ENCODE peak calls at places on chromosomes 3 and 15, in nine cellular contexts. U is neuronal stem cell, X is heart right ventricle, H is upper lobe of right lung, M is mammary epithelial cell, D is heart left ventricle, Y is ovary, I is stomach, O is aorta. W is an unnamed sample. For H3K27me3, the result is how much of the 10 kb centered on the place peaks cover.

GRCh38 chr3:56796996-56797395 is 4.8 kb downstream of the ARHGEF3 start:
- DNase-seq in U (no peak), X (no peak), H (no peak), M (no peak), D (no peak), Y (no peak), I (no peak), O (no peak), W (no peak)

GRCh38 chr3:16396202-16396601 is 117.3 kb downstream of the RFTN1 start:
- DNase-seq in U (no peak), X (no peak), H (no peak), M (no peak), D (no peak), Y (no peak), I (no peak), O (no peak), W (no peak)

GRCh38 chr3:32037932-32038271 is 56.4 kb downstream of the ZNF860 start:
- DNase-seq in U (no peak), X (no peak), H (no peak), M (no peak), D (no peak), Y (no peak), I (no peak), O (no peak), W (no peak)

GRCh38 chr15:83123529-83123928 is 16.1 kb downstream of the TM6SF1 start:
- DNase-seq in U (no peak), X (no peak), H (no peak), M (no peak), D (no peak), Y (no peak), I (no peak), O (no peak), W (no peak)

GRCh38 chr3:65846936-65847335 is 191.8 kb downstream of the MAGI1 start:
- DNase-seq in U (no peak), X (no peak), H (no peak), M (no peak), D (no peak), Y (no peak), I (no peak), O (no peak), W (no peak)

GRCh38 chr3:162586591-162586990 is 1090.0 kb downstream of the OTOL1 start:
- DNase-seq in U (no peak), X (no peak), H (no peak), M (no peak), D (no peak), Y (no peak), I (no peak), O (no peak), W (no peak)

GRCh38 chr3:7439101-7439500 is 578.2 kb downstream of the GRM7 start:
- DNase-seq in U (no peak), X (no peak), H (no peak), M (no peak), D (no peak), Y (no peak), I (no peak), O (no peak), W (no peak)

GRCh38 chr3:65473746-65474145 is 565.0 kb downstream of the MAGI1 start:
- DNase-seq in U (no peak), X (no peak), H (no peak), M (peak), D (no peak), Y (no peak), I (no peak), O (no peak), W (peak)

GRCh38 chr15:92807971-92808571 is 92.1 kb upstream of the CHD2 start:
- DNase-seq in U (no peak), X (peak), H (no peak), M (peak), D (no peak), Y (peak), I (no peak), O (no peak), W (no peak)

GRCh38 chr15:75620776-75621536 is 4.6 kb downstream of the SNUPN start:
- DNase-seq in U (no peak), X (peak), H (peak), M (peak), D (peak), Y (peak), I (peak), O (peak), W (no peak)

GRCh38 chr15:77822631-77823230 is 190.0 kb upstream of the LINGO1 start:
- DNase-seq in U (no peak), X (no peak), H (no peak), M (no peak), D (no peak), Y (no peak), I (no peak), O (no peak), W (no peak)

GRCh38 chr15:65069179-65069578 is 1.4 kb upstream of the RASL12 start:
- DNase-seq in U (no peak), X (peak), H (no peak), M (no peak), D (peak), Y (peak), I (no peak), O (peak), W (no peak)
- H3K27me3 ChIP-seq in U (under half), X (under half), H (under half), M (under half), D (under half), Y (under half), I (under half), O (under half), W (under half)

GRCh38 chr3:29283739-29284138 is 2.9 kb downstream of the RBMS3 start:
- DNase-seq in U (no peak), X (no peak), H (no peak), M (peak), D (no peak), Y (no peak), I (no peak), O (no peak), W (no peak)

GRCh38 chr3:29285356-29286070 is 4.6 kb downstream of the RBMS3 start:
- DNase-seq in U (no peak), X (no peak), H (no peak), M (peak), D (no peak), Y (no peak), I (no peak), O (no peak), W (no peak)

GRCh38 chr3:29283297-29283681 is 2.4 kb downstream of the RBMS3 start:
- DNase-seq in U (no peak), X (no peak), H (no peak), M (peak), D (no peak), Y (no peak), I (no peak), O (no peak), W (no peak)

GRCh38 chr3:29282431-29283296 is 1.8 kb downstream of the RBMS3 start:
- DNase-seq in U (no peak), X (no peak), H (no peak), M (peak), D (no peak), Y (no peak), I (no peak), O (no peak), W (no peak)

GRCh38 chr3:29284578-29284977 is 3.7 kb downstream of the RBMS3 start:
- DNase-seq in U (no peak), X (no peak), H (no peak), M (peak), D (no peak), Y (no peak), I (no peak), O (no peak), W (no peak)
- H3K4me3 ChIP-seq in U (no peak), X (peak), H (peak), M (peak), D (peak), Y (peak), I (peak), O (no peak), W (peak)

GRCh38 chr3:11576453-11576852 is 67.3 kb downstream of the VGLL4 start:
- DNase-seq in U (no peak), X (no peak), H (no peak), M (no peak), D (peak), Y (no peak), I (no peak), O (no peak), W (no peak)
- H3K27ac ChIP-seq in U (no peak), X (peak), H (no peak), M (no peak), D (no peak), Y (no peak), I (no peak), O (no peak), W (no peak)

DNA sequence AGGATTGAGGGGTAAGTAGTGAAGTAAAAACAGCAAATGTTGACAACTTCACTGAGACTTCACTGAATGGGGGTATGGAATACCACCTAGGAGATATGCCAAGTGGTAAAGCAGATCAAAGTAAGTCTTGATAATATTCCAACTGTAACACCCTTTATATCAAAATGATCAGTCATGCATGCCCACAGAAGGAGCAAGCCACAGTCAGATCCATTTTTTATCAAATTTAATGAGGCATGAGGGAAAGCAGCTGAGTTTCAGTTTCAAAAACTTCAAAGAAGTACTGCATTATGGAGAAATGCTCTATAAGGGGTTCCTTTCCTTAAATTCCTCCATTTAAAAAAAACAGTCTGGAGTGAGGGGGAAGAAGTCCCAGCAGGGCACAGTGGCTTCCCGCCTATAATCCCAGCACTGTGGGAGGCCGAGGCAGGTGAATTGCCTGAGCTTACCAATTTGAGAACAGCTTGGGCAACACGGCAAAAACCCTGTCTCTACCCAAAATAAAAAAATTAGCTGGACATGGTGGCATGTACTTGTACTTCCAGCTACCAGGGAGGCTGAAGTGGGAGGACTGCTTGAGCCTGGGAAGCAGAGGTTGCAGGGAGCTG is 56.9 kb downstream of the TJP1 start:
- DNase-seq in U (no peak), X (no peak), H (no peak), M (no peak), D (no peak), Y (no peak), I (no peak), O (no peak), W (no peak)
- H3K27me3 ChIP-seq in U (under half), X (under half), H (under half), M (under half), D (under half), Y (under half), I (under half), O (under half), W (under half)

GRCh38 chr3:42694366-42694765 is 8.2 kb downstream of the HHATL start:
- DNase-seq in U (no peak), X (no peak), H (no peak), M (no peak), D (no peak), Y (peak), I (no peak), O (no peak), W (no peak)
- H3K4me3 ChIP-seq in U (no peak), X (no peak), H (no peak), M (no peak), D (no peak), Y (no peak), I (no peak), O (no peak), W (no peak)

GRCh38 chr3:190534386-190534785 is 20.5 kb downstream of the IL1RAP start:
- DNase-seq in U (no peak), X (no peak), H (no peak), M (peak), D (no peak), Y (no peak), I (no peak), O (no peak), W (no peak)

GRCh38 chr3:190532626-190533155 is 18.8 kb downstream of the IL1RAP start:
- DNase-seq in U (no peak), X (no peak), H (no peak), M (no peak), D (no peak), Y (no peak), I (no peak), O (no peak), W (no peak)

GRCh38 chr3:190534986-190535385 is 21.1 kb downstream of the IL1RAP start:
- DNase-seq in U (no peak), X (no peak), H (no peak), M (peak), D (no peak), Y (no peak), I (no peak), O (no peak), W (no peak)

GRCh38 chr3:190531406-190531805 is 17.5 kb downstream of the IL1RAP start:
- DNase-seq in U (no peak), X (no peak), H (no peak), M (peak), D (no peak), Y (no peak), I (no peak), O (no peak), W (no peak)

DNA sequence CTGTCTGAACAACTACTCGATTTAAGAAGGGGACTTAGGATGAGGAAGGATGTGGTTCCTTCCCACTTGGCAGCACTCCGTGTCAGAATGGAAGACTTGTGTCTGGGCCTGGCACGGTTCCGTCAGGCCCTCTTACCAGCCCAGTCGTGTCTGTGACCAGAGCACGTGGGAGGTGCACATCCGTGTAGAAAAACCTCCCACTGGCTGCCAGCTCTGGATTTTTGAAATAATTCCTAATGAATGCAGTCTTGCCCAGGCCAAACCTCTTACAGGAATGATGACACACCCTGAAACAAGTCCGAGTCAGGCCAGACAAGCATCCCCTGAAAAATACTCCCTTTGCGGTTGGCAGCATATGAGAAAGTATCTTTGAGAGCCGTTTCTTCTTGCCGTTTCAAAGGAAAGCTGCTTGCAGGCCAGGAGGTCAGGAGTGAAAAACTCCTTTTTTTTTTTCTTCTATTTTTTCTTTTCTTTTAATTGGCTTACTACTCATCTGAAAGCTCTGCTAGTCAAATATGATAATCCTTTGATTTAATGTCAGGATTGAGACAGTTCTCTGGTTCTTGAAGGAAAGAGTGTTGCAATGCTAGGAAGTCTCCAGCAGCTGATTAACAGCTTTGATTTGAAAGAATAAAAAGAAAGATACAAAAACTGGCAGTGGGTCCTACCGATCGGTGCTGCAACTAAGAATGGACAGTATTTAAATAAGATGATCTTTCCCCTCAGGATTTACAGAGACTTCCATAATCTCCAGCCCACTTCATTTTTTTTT is 19.8 kb downstream of the IL1RAP start:
- DNase-seq in U (no peak), X (peak), H (peak), M (peak), D (peak), Y (peak), I (no peak), O (peak), W (no peak)
- H3K27ac ChIP-seq in U (no peak), X (peak), H (peak), M (peak), D (peak), Y (peak), I (no peak), O (no peak), W (no peak)

DNA sequence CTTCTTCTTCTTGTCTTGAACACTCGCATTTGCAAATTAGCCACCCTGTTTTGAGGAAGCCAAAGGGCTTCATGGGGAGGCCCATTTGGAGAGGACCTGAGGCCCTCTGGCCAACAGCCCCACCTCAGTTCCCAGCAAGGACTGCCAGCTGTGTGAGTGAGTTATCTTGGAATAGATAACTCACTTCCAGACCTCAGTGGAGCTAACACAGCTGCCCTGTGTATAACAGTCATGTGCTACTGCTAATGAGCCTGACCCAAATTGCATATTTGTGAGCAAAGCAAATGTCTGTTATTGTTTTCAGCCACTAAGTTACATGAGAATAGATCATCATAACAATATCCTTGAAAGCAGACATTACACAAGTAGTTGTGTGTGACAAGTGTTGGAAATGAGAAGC is 355.7 kb downstream of the MCTP2 start:
- DNase-seq in U (no peak), X (no peak), H (no peak), M (no peak), D (peak), Y (no peak), I (no peak), O (no peak), W (no peak)
- H3K27me3 ChIP-seq in U (under half), X (under half), H (under half), M (under half), D (under half), Y (under half), I (under half), O (under half), W (under half)

DNA sequence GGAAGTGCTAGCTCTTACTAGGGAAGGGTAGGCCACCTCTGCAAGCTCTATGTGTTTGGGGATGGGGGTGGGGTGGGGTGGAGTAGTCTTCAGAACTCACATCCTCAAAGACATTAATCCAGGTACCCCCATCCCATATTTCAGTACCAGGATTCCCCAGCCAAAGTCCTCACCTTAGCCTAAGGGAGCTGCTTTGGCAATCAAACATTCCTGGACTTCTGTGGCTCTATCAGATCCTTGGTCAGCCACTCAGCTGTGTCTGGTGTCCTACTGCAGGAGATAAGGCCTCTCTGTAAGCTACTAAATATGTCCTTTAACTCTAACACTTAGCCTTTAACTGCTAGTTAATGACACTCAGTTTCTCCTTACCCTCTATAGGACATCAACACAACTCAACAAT is 26.9 kb downstream of the FAM240A start:
- DNase-seq in U (no peak), X (no peak), H (no peak), M (no peak), D (no peak), Y (no peak), I (no peak), O (no peak), W (no peak)
- H3K4me3 ChIP-seq in U (no peak), X (no peak), H (no peak), M (no peak), D (no peak), Y (no peak), I (no peak), O (no peak), W (no peak)

DNA sequence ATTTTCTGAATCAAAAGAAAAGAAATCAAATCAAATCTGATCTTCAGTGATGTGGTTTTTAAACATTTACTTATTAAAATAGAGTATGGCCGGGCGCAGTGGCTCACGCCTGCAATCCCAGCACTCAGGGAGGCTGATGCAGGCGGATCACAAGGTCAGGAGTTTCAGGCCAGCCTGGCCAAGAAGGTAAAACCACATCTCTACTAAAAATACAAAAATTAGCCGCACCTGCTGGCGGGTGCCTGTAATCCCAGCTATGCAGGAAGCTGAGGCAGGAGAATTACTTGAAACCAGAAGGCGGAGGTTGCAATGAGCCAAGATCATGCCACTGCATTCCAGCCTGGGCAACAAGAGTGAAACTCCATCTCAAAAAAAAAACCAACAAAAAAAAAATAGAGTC is 169.1 kb downstream of the ULK4 start:
- DNase-seq in U (no peak), X (no peak), H (no peak), M (no peak), D (no peak), Y (no peak), I (no peak), O (no peak), W (no peak)
- H3K27ac ChIP-seq in U (no peak), X (no peak), H (no peak), M (no peak), D (no peak), Y (no peak), I (no peak), O (no peak), W (no peak)

GRCh38 chr3:171346582-171346981 is 113.6 kb downstream of the TNIK start:
- DNase-seq in U (no peak), X (no peak), H (no peak), M (no peak), D (no peak), Y (no peak), I (no peak), O (no peak), W (no peak)

GRCh38 chr3:171345112-171345843 is 114.9 kb downstream of the TNIK start:
- DNase-seq in U (no peak), X (no peak), H (no peak), M (no peak), D (no peak), Y (no peak), I (no peak), O (no peak), W (no peak)

GRCh38 chr3:171348121-171348520 is 112.1 kb downstream of the TNIK start:
- DNase-seq in U (no peak), X (no peak), H (no peak), M (no peak), D (no peak), Y (no peak), I (no peak), O (no peak), W (no peak)

GRCh38 chr3:171347017-171347979 is 112.9 kb downstream of the TNIK start:
- DNase-seq in U (no peak), X (no peak), H (no peak), M (peak), D (no peak), Y (no peak), I (no peak), O (no peak), W (no peak)

GRCh38 chr3:171346011-171346410 is 114.2 kb downstream of the TNIK start:
- DNase-seq in U (no peak), X (no peak), H (no peak), M (no peak), D (no peak), Y (no peak), I (no peak), O (no peak), W (no peak)
- H3K27me3 ChIP-seq in U (under half), X (under half), H (under half), M (under half), D (under half), Y (under half), I (under half), O (under half), W (under half)

W was measured in dorsolateral prefrontal cortex.